ENCODE peak calls at places on chromosomes 1 and 21, in seven cellular contexts. Z, D, S, U, O, N and E are unnamed samples.

GRCh38 chr1:181440510-181440909 is 42.8 kb upstream of the CACNA1E start:
- DNase-seq in D (no peak), O (no peak), S (no peak), Z (no peak), U (no peak), N (no peak), E (no peak)

GRCh38 chr1:78553859-78554258 is 63.1 kb downstream of the PTGFR start:
- DNase-seq in Z (no peak), D (no peak), U (peak), N (no peak), S (no peak), O (peak), E (no peak)

GRCh38 chr1:66402194-66402593 is 131.8 kb upstream of the SGIP1 start:
- DNase-seq in D (peak), Z (no peak), O (no peak), S (no peak), U (no peak), N (no peak), E (peak)

GRCh38 chr1:232684331-232685105 is 54.6 kb upstream of the SIPA1L2 start:
- DNase-seq in O (no peak), U (no peak), D (no peak), S (no peak), N (no peak), Z (peak), E (no peak)

GRCh38 chr1:107952989-107953388 is 12.0 kb downstream of the VAV3 start:
- DNase-seq in S (no peak), N (no peak), O (no peak), D (no peak), U (no peak), Z (no peak), E (peak)

GRCh38 chr1:42943166-42943565 is 15.5 kb downstream of the SLC2A1 start:
- DNase-seq in D (no peak), N (no peak), Z (no peak), O (peak), U (peak), S (no peak), E (peak)

GRCh38 chr1:216566809-216567208 is 143.6 kb upstream of the USH2A start:
- DNase-seq in N (no peak), S (no peak), Z (peak), O (peak), U (no peak), D (no peak), E (no peak)

GRCh38 chr1:163068716-163069115 is 445 bp upstream of the RGS4 start:
- DNase-seq in Z (peak), N (no peak), D (no peak), S (no peak), U (no peak), O (no peak), E (no peak)

GRCh38 chr1:43274125-43274803 is 4.5 kb downstream of the TMEM125 start:
- DNase-seq in O (peak), S (no peak), U (no peak), Z (peak), N (no peak), D (no peak), E (no peak)

GRCh38 chr1:47697616-47698335 is 259.9 kb downstream of the FOXD2 start:
- DNase-seq in Z (no peak), O (no peak), S (no peak), D (no peak), U (no peak), N (no peak), E (no peak)

GRCh38 chr1:219903353-219903871 is 24.9 kb downstream of the SLC30A10 start:
- DNase-seq in U (no peak), D (no peak), O (no peak), S (no peak), Z (no peak), N (no peak), E (no peak)
- TF ChIP-seq POLR2A in U (no peak), D (no peak), O (no peak), S (no peak), Z (no peak), N (no peak), E (no peak)

DNA sequence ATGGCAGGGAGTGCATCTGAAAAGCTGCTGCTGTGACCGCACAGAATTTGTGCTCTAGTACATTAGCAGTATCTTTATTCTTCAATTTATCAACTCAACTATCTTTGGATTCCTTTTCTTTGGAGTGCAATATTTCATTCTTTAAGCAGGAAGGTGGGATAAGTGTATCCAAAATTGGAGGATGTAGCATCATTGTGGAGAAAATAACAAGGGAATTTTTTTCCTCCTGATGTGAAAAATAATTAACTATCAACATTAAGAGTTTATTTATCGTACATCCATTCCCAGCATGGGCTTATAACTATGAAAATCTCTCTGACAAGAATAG is 25.5 kb downstream of the MAP3K7CL start:
- DNase-seq in N (no peak), S (no peak), D (no peak), O (no peak), Z (no peak), U (no peak), E (no peak)
- H3K27ac ChIP-seq in N (no peak), S (peak), D (peak), O (no peak), Z (peak), U (no peak), E (no peak)

DNA sequence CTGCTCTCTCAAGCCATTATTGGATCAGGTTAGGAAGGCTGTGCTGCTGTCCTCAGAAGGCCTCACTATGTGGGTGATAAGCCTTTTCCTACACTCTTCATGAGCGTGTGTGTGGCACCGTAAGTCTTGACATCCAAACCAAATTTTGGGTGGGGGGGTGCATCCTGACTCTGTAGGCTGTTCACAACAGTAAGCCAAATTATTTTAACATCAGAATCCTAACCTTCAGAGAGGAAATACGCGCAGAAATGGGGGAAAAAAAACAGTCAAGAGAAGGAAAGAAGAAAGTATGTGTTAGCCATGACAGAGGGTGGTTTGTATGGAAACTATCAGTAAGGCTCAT is 21.0 kb downstream of the STPG1 start:
- DNase-seq in D (no peak), U (no peak), S (no peak), Z (no peak), N (no peak), O (no peak), E (no peak)
- TF ChIP-seq CTCF in D (no peak), U (no peak), S (no peak), Z (no peak), N (no peak), O (no peak), E (peak)

DNA sequence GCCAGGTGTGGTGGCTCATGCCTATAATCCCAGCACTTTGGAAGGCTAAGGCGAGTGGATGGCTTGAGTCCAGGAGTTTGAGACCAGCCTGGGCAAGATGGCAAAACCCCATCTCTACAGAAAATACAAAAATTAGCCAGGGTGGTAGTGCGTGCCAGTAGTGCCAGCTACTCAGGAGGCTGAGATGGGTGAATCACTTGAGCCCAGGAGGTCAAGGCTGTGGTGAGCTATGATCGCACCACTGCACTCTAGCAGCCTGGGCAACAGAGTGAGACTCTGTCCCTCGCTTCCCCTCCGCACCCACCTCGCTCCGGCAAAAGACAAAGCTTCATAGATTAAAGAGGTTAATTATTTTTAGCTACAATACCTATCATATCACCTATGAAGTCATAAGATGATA is 100.0 kb downstream of the HHAT start:
- DNase-seq in O (no peak), D (no peak), Z (no peak), U (no peak), S (no peak), N (no peak), E (peak)
- TF ChIP-seq POLR2A in O (no peak), D (no peak), Z (no peak), U (no peak), S (no peak), N (no peak), E (no peak)

DNA sequence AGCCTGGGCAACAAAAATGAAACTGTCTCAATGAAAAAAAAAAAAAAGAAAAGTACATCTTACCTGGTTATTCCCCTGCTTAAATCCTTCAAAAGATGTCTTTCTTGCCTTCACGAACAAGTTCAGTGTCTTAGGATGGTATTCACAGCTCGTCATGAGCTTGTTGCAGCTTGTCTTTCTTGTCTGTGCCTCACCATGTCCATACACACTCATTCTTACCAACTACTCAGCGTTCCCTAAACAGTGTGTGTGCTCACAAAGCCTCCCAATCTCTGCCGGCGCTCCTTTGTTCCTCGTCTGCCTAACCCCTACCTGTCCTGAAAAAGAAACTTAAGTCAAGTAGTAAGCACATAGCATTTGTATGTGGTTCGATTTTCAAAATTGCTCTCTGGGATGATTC is 31.1 kb downstream of the UBE4B start:
- DNase-seq in N (no peak), S (no peak), O (no peak), D (no peak), Z (no peak), U (no peak), E (no peak)
- H3K27ac ChIP-seq in N (no peak), S (peak), O (no peak), D (no peak), Z (no peak), U (no peak), E (no peak)

GRCh38 chr1:221884821-221885220 is 142.9 kb upstream of the DUSP10 start:
- DNase-seq in S (no peak), N (no peak), U (no peak), D (no peak), Z (peak), O (no peak), E (no peak)

GRCh38 chr1:221887758-221888157 is 145.9 kb upstream of the DUSP10 start:
- DNase-seq in U (no peak), D (no peak), O (no peak), Z (no peak), S (no peak), N (no peak), E (no peak)

GRCh38 chr1:221887091-221887746 is 145.3 kb upstream of the DUSP10 start:
- DNase-seq in Z (peak), U (peak), D (peak), N (no peak), O (peak), S (no peak), E (peak)

GRCh38 chr1:221888218-221888617 is 146.3 kb upstream of the DUSP10 start:
- DNase-seq in O (no peak), S (no peak), N (no peak), Z (no peak), D (no peak), U (no peak), E (no peak)

GRCh38 chr1:221886311-221887090 is 144.6 kb upstream of the DUSP10 start:
- DNase-seq in N (no peak), Z (no peak), D (no peak), O (no peak), U (no peak), S (no peak), E (no peak)
- TF ChIP-seq CTCF in N (no peak), Z (peak), D (no peak), O (no peak), U (no peak), S (no peak), E (no peak)

GRCh38 chr21:34189506-34189905 is 116.1 kb downstream of the MRPS6 start:
- DNase-seq in S (no peak), D (no peak), O (no peak), Z (no peak), N (no peak), U (no peak), E (no peak)

GRCh38 chr21:34192646-34193285 is 119.4 kb downstream of the MRPS6 start:
- DNase-seq in S (no peak), O (no peak), U (no peak), D (no peak), Z (no peak), N (no peak), E (no peak)

GRCh38 chr21:34195365-34195764 is 122.0 kb downstream of the MRPS6 start:
- DNase-seq in D (no peak), O (no peak), S (no peak), U (no peak), Z (no peak), N (no peak), E (no peak)

GRCh38 chr21:34190576-34191301 is 117.4 kb downstream of the MRPS6 start:
- DNase-seq in D (no peak), O (no peak), U (no peak), N (no peak), Z (no peak), S (no peak), E (peak)

GRCh38 chr21:34191876-34192275 is 118.5 kb downstream of the MRPS6 start:
- DNase-seq in U (no peak), O (no peak), S (no peak), N (no peak), Z (no peak), D (no peak), E (no peak)
- TF ChIP-seq POLR2A in U (no peak), O (no peak), S (no peak), N (no peak), Z (no peak), D (no peak), E (no peak)

GRCh38 chr1:192557841-192558595 is 17.6 kb upstream of the RGS1 start:
- DNase-seq in O (no peak), N (no peak), Z (peak), U (no peak), S (no peak), D (no peak), E (no peak)
- H3K27ac ChIP-seq in O (no peak), N (no peak), Z (no peak), U (peak), S (no peak), D (peak), E (no peak)

GRCh38 chr1:206935491-206936067 is 10.7 kb downstream of the PIGR start:
- DNase-seq in Z (peak), S (no peak), U (no peak), O (peak), D (no peak), N (peak), E (no peak)
- TF ChIP-seq CTCF in Z (peak), S (peak), U (peak), O (peak), D (peak), N (peak), E (peak)